ENCODE peak calls at places on chromosomes 1 and 21, in six cellular contexts. D is psoas muscle, X is foreskin keratinocyte, W is cardiac muscle cell, R is AG04450, O is tibial nerve. T is an unnamed sample.
A peak's percentile ranks its signal among the peaks of the same experiment; 100 is the strongest.

GRCh38 chr1:57061369-57061768 is 95.6 kb upstream of the C8B start:
- DNase-seq in R (no peak), W (peak; percentile 43), D (no peak), X (peak; percentile 6), O (no peak), T (no peak)

GRCh38 chr1:117824612-117825011 is 104.8 kb downstream of the GDAP2 start:
- DNase-seq in R (no peak), X (no peak), D (peak; percentile 24), O (no peak), W (no peak), T (no peak)

GRCh38 chr1:161265305-161265704 is 6.8 kb downstream of the PCP4L1 start:
- DNase-seq in D (no peak), O (no peak), W (no peak), R (no peak), X (no peak), T (no peak)

GRCh38 chr1:49052102-49052501 is 275.4 kb upstream of the BEND5 start:
- DNase-seq in X (no peak), W (no peak), O (no peak), R (no peak), D (no peak), T (no peak)

GRCh38 chr1:114428083-114428754 is 82.8 kb downstream of the TRIM33 start:
- DNase-seq in X (peak; percentile 14), W (peak; percentile 6), R (no peak), O (no peak), D (no peak), T (no peak)

GRCh38 chr1:154276797-154277196 is 4.4 kb downstream of the HAX1 start:
- DNase-seq in D (no peak), O (no peak), X (no peak), R (no peak), W (no peak), T (no peak)

GRCh38 chr1:115632251-115633026 is 9.3 kb upstream of the VANGL1 start:
- DNase-seq in R (no peak), D (no peak), W (no peak), X (no peak), O (no peak), T (no peak)

GRCh38 chr1:53295295-53295694 is 32.6 kb downstream of the LRP8 start:
- DNase-seq in X (no peak), R (no peak), D (no peak), O (no peak), W (no peak), T (no peak)

GRCh38 chr21:25582888-25583287 is 24.4 kb downstream of the MRPL39 start:
- DNase-seq in R (no peak), O (no peak), D (no peak), X (no peak), W (no peak), T (no peak)

GRCh38 chr1:75521658-75522057 is 89.3 kb downstream of the SLC44A5 start:
- DNase-seq in W (no peak), X (no peak), D (no peak), O (no peak), R (no peak), T (no peak)

GRCh38 chr1:165075725-165076370 is 280.7 kb downstream of the LMX1A start:
- DNase-seq in W (peak; percentile 66), O (no peak), R (no peak), D (no peak), X (no peak), T (no peak)

GRCh38 chr21:42061866-42062542 is 9.1 kb upstream of the UMODL1 start:
- DNase-seq in D (no peak), X (no peak), W (no peak), R (no peak), O (no peak), T (no peak)

GRCh38 chr1:211579434-211580302 is 707 bp upstream of the SLC30A1 start:
- DNase-seq in X (no peak), O (no peak), D (peak; percentile 81), W (peak; percentile 93), R (no peak), T (peak; percentile 56)

GRCh38 chr1:16122361-16122881 is 33.4 kb downstream of the EPHA2 start:
- DNase-seq in X (no peak), D (no peak), R (no peak), W (no peak), O (no peak), T (no peak)

GRCh38 chr1:211687462-211688215 is 12.2 kb upstream of the NEK2 start:
- DNase-seq in R (no peak), D (no peak), W (no peak), O (no peak), X (no peak), T (no peak)

GRCh38 chr21:18725653-18726052 is 322.1 kb upstream of the TMPRSS15 start:
- DNase-seq in R (no peak), O (no peak), D (no peak), X (peak; percentile 7), W (peak; percentile 20), T (no peak)

GRCh38 chr1:112589766-112590165 is 29.2 kb downstream of the ST7L start:
- DNase-seq in W (no peak), X (peak; percentile 22), R (no peak), O (no peak), D (no peak), T (no peak)

GRCh38 chr1:150283260-150283659 is 906 bp downstream of the CIART start:
- DNase-seq in W (no peak), R (no peak), D (no peak), O (no peak), X (no peak), T (no peak)

GRCh38 chr1:220879090-220879508 is at the start of gene HLX:
- DNase-seq in D (peak; percentile 91), O (peak; percentile 81), R (peak; percentile 79), X (no peak), W (peak; percentile 75), T (peak; percentile 38)
- H3K27ac ChIP-seq in D (peak within 1 kb of the TSS; percentile 90), O (peak within 1 kb of the TSS; percentile 96), R (peak within 1 kb of the TSS; percentile 77), X (no peak within 1 kb of the TSS), W (no peak within 1 kb of the TSS), T (peak within 1 kb of the TSS; percentile 80)

GRCh38 chr1:171158089-171158488 is 27.0 kb upstream of the FMO2 start:
- DNase-seq in D (no peak), W (peak; percentile 12), R (no peak), O (no peak), X (no peak), T (no peak)

GRCh38 chr1:171160181-171160580 is 24.9 kb upstream of the FMO2 start:
- DNase-seq in W (peak; percentile 8), D (no peak), X (no peak), O (no peak), R (no peak), T (no peak)

GRCh38 chr1:171166361-171166760 is 18.7 kb upstream of the FMO2 start:
- DNase-seq in R (no peak), W (no peak), X (peak; percentile 92), O (no peak), D (no peak), T (no peak)

GRCh38 chr1:171160611-171161354 is 24.3 kb upstream of the FMO2 start:
- DNase-seq in D (no peak), X (no peak), W (no peak), O (no peak), R (no peak), T (no peak)

GRCh38 chr1:171161431-171161830 is 23.7 kb upstream of the FMO2 start:
- DNase-seq in X (no peak), R (no peak), W (no peak), D (no peak), O (no peak), T (no peak)
- H3K27ac ChIP-seq in X (no peak overlapping the region), R (no peak overlapping the region), W (no peak overlapping the region), D (no peak overlapping the region), O (no peak overlapping the region), T (no peak overlapping the region)

GRCh38 chr1:203630697-203631096 is 4.1 kb downstream of the ATP2B4 start:
- DNase-seq in W (no peak), X (no peak), D (no peak), O (no peak), R (no peak), T (no peak)
- H3K27ac ChIP-seq in W (no peak overlapping the region), X (peak overlapping the region; percentile 78), D (peak overlapping the region; percentile 80), O (peak overlapping the region; percentile 89), R (no peak overlapping the region), T (no peak overlapping the region)

GRCh38 chr1:44305962-44306422 is 49.1 kb downstream of the ERI3 start:
- DNase-seq in O (no peak), D (no peak), R (no peak), X (no peak), W (no peak), T (no peak)
- H3K27ac ChIP-seq in O (no peak overlapping the region), D (no peak overlapping the region), R (no peak overlapping the region), X (no peak overlapping the region), W (no peak overlapping the region), T (no peak overlapping the region)

DNA sequence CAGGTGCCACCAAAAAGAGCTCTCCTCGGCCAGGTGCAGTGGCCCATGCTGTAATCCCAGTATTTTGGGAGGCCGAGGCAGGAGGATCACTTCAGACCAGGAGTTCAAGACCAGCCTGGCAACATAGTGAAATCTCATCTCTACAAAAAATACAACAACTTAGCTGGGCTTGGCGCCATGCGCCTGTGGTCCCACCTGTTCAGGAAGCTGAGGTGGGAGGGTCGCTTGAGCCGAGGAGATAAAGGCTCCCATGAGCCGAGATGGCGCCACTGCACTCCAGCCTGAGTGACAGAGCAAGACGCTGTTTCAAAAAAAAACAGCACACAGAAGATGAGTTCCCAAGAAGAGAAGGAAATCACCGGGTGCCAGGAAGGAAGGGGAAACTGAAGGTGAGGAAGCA is 67.0 kb downstream of the CHD5 start:
- DNase-seq in O (no peak), W (no peak), D (no peak), X (no peak), R (no peak), T (no peak)
- H3K27ac ChIP-seq in O (no peak overlapping the region), W (no peak overlapping the region), D (no peak overlapping the region), X (no peak overlapping the region), R (no peak overlapping the region), T (no peak overlapping the region)

T was measured in caudate nucleus.